ENCODE peak calls at places on chromosomes 1 and 21, in six cellular contexts. Q, K, E, A, P and W are unnamed samples.

GRCh38 chr1:224067621-224068457 is 46.1 kb upstream of the FBXO28 start:
- DNase-seq in Q (no peak), K (peak; percentile 79), E (no peak), A (no peak), P (peak; percentile 70), W (peak; percentile 90)

GRCh38 chr1:248243204-248243603 is 12.0 kb downstream of the OR2M4 start:
- DNase-seq in Q (peak; percentile 57), K (peak; percentile 20), E (no peak), A (peak; percentile 47), P (peak; percentile 21), W (peak; percentile 0)

GRCh38 chr1:248622491-248623106 is 12.3 kb downstream of the OR2T11 start:
- DNase-seq in Q (no peak), K (peak; percentile 10), E (no peak), A (no peak), P (peak; percentile 28), W (peak; percentile 6)

GRCh38 chr21:45637883-45638282 is 5.6 kb upstream of the PCBP3 start:
- DNase-seq in Q (no peak), K (no peak), E (no peak), A (no peak), P (no peak), W (no peak)

GRCh38 chr1:12615916-12616708 is 1.9 kb downstream of the DHRS3 start:
- DNase-seq in Q (no peak), K (no peak), E (no peak), A (peak; percentile 74), P (peak; percentile 23), W (peak; percentile 75)

GRCh38 chr1:1435094-1435903 is at the start of gene VWA1:
- DNase-seq in Q (peak; percentile 84), K (no peak), E (no peak), A (peak; percentile 72), P (peak; percentile 86), W (peak; percentile 62)

GRCh38 chr1:155322953-155323728 is 2.4 kb downstream of the RUSC1 start:
- DNase-seq in Q (peak; percentile 88), K (peak; percentile 50), E (peak; percentile 70), A (peak; percentile 90), P (peak; percentile 96), W (peak; percentile 97)

GRCh38 chr1:206442101-206442500 is 28.2 kb upstream of the IKBKE start:
- DNase-seq in Q (no peak), K (no peak), E (no peak), A (no peak), P (peak; percentile 78), W (no peak)

GRCh38 chr1:232891116-232891515 is 59.3 kb upstream of the NTPCR start:
- DNase-seq in Q (no peak), K (no peak), E (peak; percentile 67), A (no peak), P (no peak), W (peak; percentile 9)

GRCh38 chr1:47298025-47298699 is 15.8 kb downstream of the STIL start:
- DNase-seq in Q (no peak), K (no peak), E (no peak), A (no peak), P (no peak), W (no peak)

DNA sequence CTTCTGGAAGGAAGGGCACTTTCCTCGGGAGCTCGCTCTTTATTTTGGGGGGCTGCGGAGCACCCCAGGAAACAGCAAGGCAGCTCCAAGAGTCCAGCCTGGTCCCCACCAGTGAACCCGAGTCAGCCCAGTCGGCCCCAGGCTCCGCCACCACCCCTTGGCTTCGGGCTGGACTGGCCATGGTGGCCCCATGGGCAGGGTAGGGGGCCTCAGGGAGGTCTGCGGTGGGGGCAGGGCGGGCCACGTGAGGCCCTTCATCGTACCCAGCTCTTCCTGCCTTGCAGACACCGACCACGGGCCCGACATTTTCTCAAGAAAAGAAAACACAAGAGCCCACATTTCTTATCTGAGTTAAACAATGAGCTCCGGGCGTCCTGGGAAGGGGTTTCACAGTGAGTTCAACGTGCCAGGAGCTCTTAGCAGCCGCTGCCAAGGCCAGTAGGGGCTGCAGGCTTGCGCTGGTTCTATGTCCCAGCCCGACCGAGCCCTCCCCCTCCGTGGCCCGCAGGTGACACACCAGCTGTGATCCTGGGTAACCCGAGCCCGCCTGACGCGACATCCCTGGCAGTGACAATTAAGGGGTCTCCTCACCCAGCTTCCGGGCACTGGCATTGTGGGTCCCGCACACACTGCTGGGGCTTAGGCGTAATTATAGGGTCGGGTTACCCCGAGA is 66.2 kb downstream of the PRDM16 start:
- DNase-seq in Q (no peak), K (no peak), E (no peak), A (no peak), P (no peak), W (no peak)
- TF ChIP-seq CTCF in Q (no peak), K (no peak), E (no peak), A (no peak), P (no peak), W (no peak)

DNA sequence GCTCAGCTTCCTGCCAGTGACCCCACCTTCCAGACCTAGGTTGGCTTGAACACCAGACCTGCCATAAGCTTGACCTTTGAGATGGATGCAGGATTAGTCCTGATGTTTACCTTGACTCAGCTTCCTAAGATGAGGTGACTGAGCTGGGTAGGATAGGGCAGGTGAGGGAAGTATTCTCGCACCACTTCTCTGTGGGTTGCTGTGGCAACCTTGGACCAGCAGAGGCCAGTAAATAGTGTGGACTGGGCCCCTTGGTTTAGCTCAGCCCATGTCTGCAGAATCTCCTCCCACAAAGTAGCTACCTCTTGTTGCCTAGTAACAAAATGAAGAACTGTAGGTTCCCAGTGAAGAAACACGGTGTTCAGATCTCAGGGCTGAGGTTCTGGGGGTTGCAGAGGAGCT is 8.4 kb downstream of the RPS6KA1 start:
- DNase-seq in Q (no peak), K (no peak), E (no peak), A (peak; percentile 63), P (peak; percentile 54), W (peak; percentile 61)
- TF ChIP-seq CTCF in Q (peak; percentile 60), K (no peak), E (peak; percentile 40), A (no peak), P (no peak), W (peak; percentile 28)

GRCh38 chr1:6546326-6546725 is 8.0 kb downstream of the NOL9 start:
- DNase-seq in Q (no peak), K (no peak), E (no peak), A (no peak), P (no peak), W (no peak)

GRCh38 chr1:6545276-6545934 is 8.9 kb downstream of the NOL9 start:
- DNase-seq in Q (no peak), K (no peak), E (no peak), A (no peak), P (no peak), W (no peak)

GRCh38 chr1:6544831-6545230 is 9.5 kb downstream of the NOL9 start:
- DNase-seq in Q (no peak), K (no peak), E (no peak), A (no peak), P (peak; percentile 58), W (peak; percentile 29)

DNA sequence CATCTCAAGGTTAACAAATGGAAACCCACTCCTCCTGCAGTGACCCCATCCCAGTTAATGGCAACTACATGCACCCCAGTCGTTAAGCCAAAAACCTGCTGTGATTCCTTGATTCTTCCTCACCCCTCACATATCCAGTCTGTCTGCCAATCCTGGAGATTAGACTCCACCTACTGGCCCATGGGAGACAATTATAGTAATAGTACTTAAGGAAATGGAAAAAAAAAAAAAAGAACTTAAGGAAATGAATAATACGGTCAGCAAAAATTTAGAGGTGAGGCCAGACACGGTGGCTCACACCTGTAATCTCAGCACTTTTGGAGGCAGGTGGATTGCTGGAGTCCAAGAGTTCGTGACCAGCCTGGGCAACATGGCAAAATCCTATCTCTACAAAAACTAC is 7.0 kb downstream of the NOL9 start:
- DNase-seq in Q (no peak), K (no peak), E (no peak), A (no peak), P (no peak), W (no peak)
- TF ChIP-seq CTCF in Q (no peak), K (no peak), E (no peak), A (no peak), P (no peak), W (peak; percentile 13)

GRCh38 chr1:18937539-18937938 is 18.9 kb downstream of the IFFO2 start:
- DNase-seq in Q (no peak), K (no peak), E (no peak), A (no peak), P (no peak), W (no peak)
- TF ChIP-seq CTCF in Q (no peak), K (no peak), E (no peak), A (no peak), P (no peak), W (no peak)

DNA sequence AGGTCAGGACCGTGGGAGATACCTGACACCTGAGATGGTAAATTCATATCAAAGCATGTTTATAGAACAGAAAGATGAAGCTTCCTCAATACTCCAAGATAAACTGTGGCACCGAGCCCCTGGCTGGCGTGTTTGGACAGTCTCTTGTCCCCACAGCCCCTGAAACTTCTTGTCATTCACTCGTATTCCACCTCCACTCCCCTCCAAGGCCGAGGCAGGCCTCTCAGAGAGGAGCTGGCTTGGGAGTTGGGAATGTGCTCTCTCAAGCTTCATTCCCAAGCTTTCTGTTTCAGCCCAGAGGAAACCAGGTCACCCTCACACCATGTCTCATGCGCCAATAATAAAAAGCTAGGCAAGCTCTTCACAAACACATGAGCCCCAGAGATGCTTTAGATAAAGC is 86.1 kb downstream of the NPHP4 start:
- DNase-seq in Q (no peak), K (no peak), E (no peak), A (no peak), P (no peak), W (no peak)
- TF ChIP-seq CTCF in Q (no peak), K (no peak), E (no peak), A (no peak), P (no peak), W (no peak)

DNA sequence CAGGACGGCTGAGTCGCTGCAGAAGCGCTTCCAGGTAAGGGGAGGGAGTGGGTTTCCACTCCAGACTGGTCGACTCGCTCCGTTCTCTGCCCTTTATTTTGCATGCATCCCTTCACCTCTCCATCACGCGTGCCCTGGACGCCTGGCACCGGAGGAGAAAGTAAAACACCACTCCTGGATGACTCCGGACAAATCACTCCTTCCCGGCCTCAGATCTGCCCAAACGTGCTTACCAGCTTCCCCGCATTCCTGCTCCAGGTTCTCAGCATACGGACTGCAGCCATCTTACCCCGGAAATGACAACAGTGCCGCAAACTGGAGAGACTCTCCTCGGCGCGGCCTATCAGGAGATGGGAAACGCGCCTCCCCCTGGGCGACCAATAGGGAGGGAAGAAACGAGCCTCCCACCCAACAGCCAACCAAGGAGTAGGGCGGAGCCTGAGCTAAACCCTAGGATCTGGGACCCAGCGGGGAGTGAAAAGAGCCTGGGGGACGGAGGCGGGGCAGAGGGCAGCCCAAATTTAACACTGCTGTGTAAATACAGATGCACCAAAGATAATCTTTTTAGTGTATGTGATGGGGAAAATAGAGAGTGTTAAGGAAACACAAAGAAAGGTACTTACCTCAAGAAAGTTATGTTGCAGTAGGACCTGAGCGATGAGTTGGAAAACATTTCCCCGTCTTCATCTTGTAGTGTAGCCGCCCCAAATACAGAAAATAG is at the start of gene DBT:
- DNase-seq in Q (peak; percentile 98), K (peak; percentile 84), E (peak; percentile 65), A (peak; percentile 96), P (peak; percentile 99), W (peak; percentile 97)
- TF ChIP-seq CTCF in Q (peak; percentile 29), K (no peak), E (no peak), A (no peak), P (no peak), W (no peak)

GRCh38 chr1:88979054-88979748 is 13.2 kb downstream of the KYAT3 start:
- DNase-seq in Q (no peak), K (no peak), E (no peak), A (no peak), P (no peak), W (peak; percentile 41)
- TF ChIP-seq CTCF in Q (no peak), K (no peak), E (no peak), A (no peak), P (no peak), W (no peak)